ENCODE peak calls at places on chromosome 19, in four cellular contexts. F, M, H and I are unnamed samples.
A peak's percentile ranks its signal among the peaks of the same experiment; 100 is the strongest.

GRCh38 chr19:18160792-18161690 is 8.1 kb downstream of the PIK3R2 start:
- DNase-seq in F (peak; percentile 79), M (no peak), H (peak; percentile 72), I (peak; percentile 70)

GRCh38 chr19:41584931-41585330 is 9.0 kb downstream of the CEACAM21 start:
- DNase-seq in M (no peak), F (no peak), H (no peak), I (no peak)

GRCh38 chr19:16660763-16661479 is at the start of gene TMEM38A:
- DNase-seq in H (peak; percentile 59), M (no peak), F (peak; percentile 53), I (no peak)

GRCh38 chr19:2770055-2771013 is 12.7 kb downstream of the SGTA start:
- DNase-seq in F (no peak), M (no peak), H (no peak), I (peak; percentile 15)

GRCh38 chr19:6667114-6667627 is 2.8 kb downstream of the TNFSF14 start:
- DNase-seq in F (no peak), H (no peak), M (no peak), I (no peak)

GRCh38 chr19:39542198-39542597 is 2.2 kb upstream of the EID2 start:
- DNase-seq in F (no peak), M (no peak), H (no peak), I (no peak)

GRCh38 chr19:8367327-8368001 is 3.5 kb downstream of the ANGPTL4 start:
- DNase-seq in M (peak; percentile 73), F (no peak), H (peak; percentile 92), I (peak; percentile 67)

GRCh38 chr19:18253716-18254115 is 20.5 kb downstream of the IQCN start:
- DNase-seq in F (no peak), H (no peak), M (no peak), I (no peak)

GRCh38 chr19:28543244-28543776 is 669.6 kb downstream of the UQCRFS1 start:
- DNase-seq in M (no peak), F (no peak), H (no peak), I (no peak)

GRCh38 chr19:1856698-1857603 is 6.4 kb downstream of the KLF16 start:
- DNase-seq in M (no peak), H (no peak), F (peak; percentile 28), I (no peak)

GRCh38 chr19:12880551-12881171 is 588 bp downstream of the DNASE2 start:
- DNase-seq in F (no peak), H (no peak), M (no peak), I (no peak)

GRCh38 chr19:36009220-36009619 is 607 bp upstream of the SYNE4 start:
- DNase-seq in H (no peak), F (peak; percentile 19), M (peak; percentile 40), I (no peak)

GRCh38 chr19:36152061-36152885 is at the start of gene COX7A1:
- DNase-seq in F (no peak), H (no peak), M (no peak), I (peak; percentile 52)

GRCh38 chr19:16106121-16106520 is 5.6 kb upstream of the RAB8A start:
- DNase-seq in H (no peak), M (no peak), F (no peak), I (no peak)

GRCh38 chr19:1251503-1252220 is 3.3 kb downstream of the MIDN start:
- DNase-seq in F (peak; percentile 50), M (no peak), H (no peak), I (no peak)

GRCh38 chr19:43780706-43781525 is at the start of gene KCNN4:
- DNase-seq in M (no peak), F (peak; percentile 58), H (no peak), I (peak; percentile 11)

GRCh38 chr19:1725100-1726064 is 27.9 kb upstream of the ONECUT3 start:
- DNase-seq in H (peak; percentile 90), M (peak; percentile 48), F (no peak), I (peak; percentile 44)

GRCh38 chr19:2552859-2553258 is 76.9 kb downstream of the GADD45B start:
- DNase-seq in M (no peak), F (peak; percentile 25), H (no peak), I (no peak)

GRCh38 chr19:40378509-40378908 is 11.5 kb downstream of the HIPK4 start:
- DNase-seq in F (no peak), M (no peak), H (no peak), I (no peak)

GRCh38 chr19:18788782-18789421 is 2.2 kb downstream of the COMP start:
- DNase-seq in H (no peak), F (no peak), M (no peak), I (no peak)

GRCh38 chr19:35727956-35728706 is 10.3 kb downstream of the KMT2B start:
- DNase-seq in H (no peak), F (no peak), M (no peak), I (no peak)

GRCh38 chr19:51327066-51327985 is 14.6 kb downstream of the VSIG10L start:
- DNase-seq in H (no peak), F (peak; percentile 32), M (no peak), I (no peak)

GRCh38 chr19:34382471-34382870 is 17.5 kb downstream of the GPI start:
- DNase-seq in H (no peak), F (no peak), M (no peak), I (no peak)

GRCh38 chr19:9923440-9923839 is 12.9 kb downstream of the OLFM2 start:
- DNase-seq in H (no peak), M (no peak), F (no peak), I (no peak)

GRCh38 chr19:43575955-43576451 is 402 bp downstream of the PINLYP start:
- DNase-seq in F (no peak), M (no peak), H (no peak), I (no peak)

GRCh38 chr19:19362075-19362474 is 41.4 kb downstream of the MAU2 start:
- DNase-seq in M (no peak), H (no peak), F (no peak), I (no peak)

GRCh38 chr19:35449347-35450043 is 1.4 kb downstream of the FFAR2 start:
- DNase-seq in H (no peak), M (no peak), F (no peak), I (no peak)

GRCh38 chr19:4873930-4874329 is 6.5 kb upstream of the PLIN3 start:
- DNase-seq in F (no peak), H (no peak), M (no peak), I (no peak)

GRCh38 chr19:51129716-51130115 is 5.0 kb downstream of the SIGLEC9 start:
- DNase-seq in H (no peak), M (no peak), F (no peak), I (no peak)